ENCODE peak calls at places on chromosomes 12 and 14, in five cellular contexts. N is neural progenitor cell, U is Peyer's patch, M is IMR-90, K is psoas muscle. O is an unnamed sample.

GRCh38 chr14:81062816-81063215 is 107.4 kb downstream of the TSHR start:
- DNase-seq in U (no peak), N (peak; percentile 55), M (peak; percentile 0), K (no peak), O (peak; percentile 48)

GRCh38 chr12:131775904-131776889 is 52.0 kb upstream of the MMP17 start:
- DNase-seq in M (no peak), U (peak; percentile 47), N (no peak), K (no peak), O (no peak)

GRCh38 chr12:113396828-113397496 is 6.7 kb downstream of the SDS start:
- DNase-seq in N (no peak), M (no peak), K (no peak), U (no peak), O (no peak)

GRCh38 chr12:85794551-85794950 is 41.7 kb downstream of the RASSF9 start:
- DNase-seq in M (peak; percentile 4), N (peak; percentile 5), K (no peak), U (no peak), O (no peak)

GRCh38 chr12:104763163-104763805 is 194.8 kb downstream of the SLC41A2 start:
- DNase-seq in K (no peak), U (no peak), N (no peak), M (peak; percentile 38), O (no peak)

GRCh38 chr14:33230016-33230415 is 291.3 kb downstream of the NPAS3 start:
- DNase-seq in N (no peak), K (no peak), U (no peak), M (no peak), O (no peak)

GRCh38 chr12:20492251-20492728 is 124.0 kb downstream of the PDE3A start:
- DNase-seq in K (no peak), U (no peak), N (no peak), M (peak; percentile 65), O (no peak)

GRCh38 chr12:116000252-116000651 is 277.2 kb downstream of the MED13L start:
- DNase-seq in M (no peak), N (no peak), U (no peak), K (no peak), O (no peak)

GRCh38 chr12:77294016-77294415 is 228.6 kb upstream of the E2F7 start:
- DNase-seq in K (no peak), U (no peak), N (no peak), M (peak; percentile 60), O (no peak)

GRCh38 chr14:105299654-105300541 is 903 bp downstream of the BRF1 start:
- DNase-seq in K (peak; percentile 62), N (no peak), U (peak; percentile 64), M (no peak), O (peak; percentile 41)

GRCh38 chr14:97459180-97459579 is 662.0 kb downstream of the VRK1 start:
- DNase-seq in U (no peak), N (no peak), K (no peak), M (no peak), O (no peak)

GRCh38 chr12:12686925-12687324 is 9.1 kb downstream of the GPR19 start:
- DNase-seq in U (no peak), M (peak; percentile 59), N (no peak), K (no peak), O (no peak)

GRCh38 chr12:47277972-47278448 is 198.3 kb upstream of the AMIGO2 start:
- DNase-seq in N (no peak), K (no peak), U (no peak), M (peak; percentile 96), O (no peak)

GRCh38 chr12:54276368-54276767 is 3.6 kb downstream of the CBX5 start:
- DNase-seq in M (no peak), N (no peak), U (no peak), K (no peak), O (no peak)
- H3K27ac ChIP-seq in M (no peak overlapping the region), N (peak overlapping the region; percentile 23), U (no peak overlapping the region), K (no peak overlapping the region), O (peak overlapping the region; percentile 26)

GRCh38 chr12:63845726-63846125 is 1.2 kb downstream of the SRGAP1 start:
- DNase-seq in U (no peak), K (no peak), N (no peak), M (peak; percentile 54), O (no peak)
- H3K27ac ChIP-seq in U (no peak overlapping the region), K (no peak overlapping the region), N (no peak overlapping the region), M (peak overlapping the region; percentile 89), O (no peak overlapping the region)

DNA sequence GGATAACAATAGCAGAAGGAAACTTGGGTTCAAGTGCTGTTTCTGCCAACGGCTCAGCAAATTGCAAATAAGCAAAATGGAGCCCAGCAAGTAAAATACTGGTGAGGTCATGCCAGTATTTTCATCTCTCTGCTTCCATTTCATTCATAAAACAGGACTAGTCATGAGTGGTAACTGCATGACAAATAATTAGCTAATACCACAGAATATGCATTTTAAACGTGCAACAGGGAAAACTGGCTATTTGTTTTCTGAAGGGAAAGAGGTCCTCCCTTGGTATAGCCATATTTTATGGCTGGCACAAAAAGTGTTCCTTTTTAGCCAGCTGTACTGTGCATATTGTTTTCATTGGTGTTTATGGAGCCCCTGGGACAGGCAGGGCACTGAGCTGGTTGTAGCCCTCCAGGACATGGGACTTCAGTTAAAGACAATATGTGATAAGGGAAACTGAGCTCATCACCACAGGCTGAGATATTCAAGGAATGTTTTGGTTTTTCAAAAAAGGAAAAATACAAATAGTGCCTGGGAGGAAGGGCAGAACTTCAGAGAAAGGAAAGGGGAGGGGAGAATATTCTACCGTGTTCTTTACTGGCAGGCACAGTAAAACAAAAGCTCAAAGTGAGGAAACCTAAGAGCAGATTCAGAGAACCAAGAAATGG is 26.1 kb upstream of the FOXN3 start:
- DNase-seq in M (peak; percentile 66), U (no peak), N (no peak), K (no peak), O (no peak)
- H3K27ac ChIP-seq in M (peak overlapping the region; percentile 37), U (no peak overlapping the region), N (no peak overlapping the region), K (no peak overlapping the region), O (no peak overlapping the region)

DNA sequence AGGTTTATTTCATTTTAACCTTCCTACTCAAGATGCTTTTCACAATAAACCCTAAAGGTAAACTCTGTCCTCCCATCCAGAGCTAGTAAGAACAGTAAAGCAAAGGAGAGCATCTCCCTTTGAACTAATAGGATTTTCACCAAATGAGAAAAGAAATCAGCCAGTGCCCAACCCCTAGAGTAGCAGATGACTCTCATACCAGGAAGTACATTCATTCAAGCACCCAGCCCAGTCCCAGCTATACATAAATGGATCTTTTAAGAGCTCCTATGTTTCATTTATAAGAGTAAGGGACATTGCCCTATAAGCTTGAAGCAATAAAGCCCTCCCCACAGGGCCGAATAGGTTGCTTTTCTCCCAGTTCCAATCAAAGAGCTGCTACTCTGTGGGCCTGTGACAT is 7.6 kb downstream of the BAZ2A start:
- DNase-seq in M (no peak), K (no peak), N (no peak), U (no peak), O (no peak)
- H3K27ac ChIP-seq in M (no peak overlapping the region), K (no peak overlapping the region), N (no peak overlapping the region), U (no peak overlapping the region), O (no peak overlapping the region)

DNA sequence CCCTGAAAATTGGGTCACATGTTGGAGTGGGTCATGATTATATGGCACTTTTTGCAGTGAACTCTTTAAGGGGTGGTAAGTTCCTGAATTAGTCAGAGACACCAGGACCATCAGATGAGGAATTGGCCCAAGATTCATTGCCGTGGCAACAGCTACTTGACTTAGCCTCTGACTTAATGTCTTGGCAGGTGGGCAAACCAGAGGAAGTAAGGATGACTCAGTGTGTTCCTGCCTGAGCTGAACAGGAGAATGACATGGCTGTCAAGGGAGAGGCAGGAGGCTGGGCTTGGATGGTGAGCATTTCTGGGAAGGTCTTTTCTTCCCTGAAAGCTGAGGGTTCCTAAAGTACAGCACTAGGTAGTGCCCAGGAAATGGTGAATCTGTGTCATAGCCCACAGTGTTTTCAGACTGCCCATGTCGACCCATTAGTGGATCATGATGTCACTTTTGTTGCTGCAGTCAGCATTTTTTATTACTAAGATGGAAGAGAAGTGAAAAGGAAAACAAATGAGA is 170.1 kb upstream of the PWP1 start:
- DNase-seq in M (peak; percentile 93), U (peak; percentile 54), N (no peak), K (peak; percentile 72), O (peak; percentile 10)
- H3K27ac ChIP-seq in M (no peak overlapping the region), U (no peak overlapping the region), N (no peak overlapping the region), K (peak overlapping the region; percentile 6), O (no peak overlapping the region)

DNA sequence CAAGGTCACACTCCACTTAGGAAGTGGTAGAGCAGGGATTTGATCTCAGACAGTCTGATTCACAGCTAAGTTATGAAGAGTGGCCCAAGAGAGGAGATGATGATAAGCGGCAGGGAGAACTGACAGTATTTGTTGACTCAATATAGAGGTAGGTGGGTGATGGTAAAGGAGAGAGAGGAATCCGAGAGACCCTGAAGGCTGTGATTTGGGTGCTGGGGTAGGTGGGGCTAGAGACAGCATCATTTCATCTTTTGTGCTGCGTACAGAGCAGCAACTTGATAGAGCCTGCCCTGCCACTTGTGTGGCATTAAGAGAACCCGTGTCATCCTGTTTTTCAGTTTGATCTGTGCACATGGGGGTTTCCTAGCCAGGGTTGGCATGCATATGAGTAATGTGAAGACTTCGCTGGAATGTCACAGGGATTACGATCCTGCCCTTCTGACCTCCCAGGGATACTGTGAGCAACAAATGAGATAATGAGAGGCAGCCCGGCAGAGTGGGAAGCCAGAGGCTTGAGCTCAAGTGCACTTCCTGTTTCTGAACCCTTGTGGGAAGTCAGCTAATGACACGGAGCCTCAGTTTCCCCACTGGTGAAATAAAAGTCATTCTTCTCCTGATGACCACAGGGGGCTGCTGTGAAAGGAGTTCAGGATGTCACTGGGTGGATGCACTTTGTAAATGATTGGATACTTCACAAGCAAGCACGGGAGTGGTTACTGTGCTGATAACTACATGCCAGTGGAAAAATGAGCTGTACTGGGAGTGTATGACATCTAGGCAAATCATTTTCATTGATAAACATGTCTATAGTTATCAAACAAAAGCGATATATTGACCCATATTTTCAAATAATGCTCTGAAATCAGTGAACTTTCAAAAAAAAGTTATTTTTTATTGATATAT is 59.5 kb upstream of the IGF1 start:
- DNase-seq in K (no peak), N (peak; percentile 21), U (no peak), M (peak; percentile 81), O (no peak)
- H3K27ac ChIP-seq in K (no peak overlapping the region), N (no peak overlapping the region), U (no peak overlapping the region), M (peak overlapping the region; percentile 52), O (no peak overlapping the region)

GRCh38 chr12:95608252-95609033 is 57.2 kb upstream of the USP44 start:
- DNase-seq in M (peak; percentile 76), U (peak; percentile 51), K (peak; percentile 67), N (no peak), O (no peak)
- H3K27ac ChIP-seq in M (no peak overlapping the region), U (no peak overlapping the region), K (no peak overlapping the region), N (no peak overlapping the region), O (no peak overlapping the region)

O was measured in CD4-positive, CD25-positive, alpha-beta regulatory T cell.